ENCODE peak calls at places on chromosomes 13 and 19, in four cellular contexts. L is H1, T is K562, F is HepG2. Y is an unnamed sample.

GRCh38 chr13:24038846-24039330 is 121.6 kb upstream of the SPATA13 start:
- DNase-seq in F (peak), L (no peak), T (no peak), Y (no peak)

GRCh38 chr13:80237646-80238045 is 103.3 kb downstream of the SPRY2 start:
- DNase-seq in L (no peak), T (no peak), F (no peak), Y (no peak)

GRCh38 chr13:108376308-108376707 is 106.8 kb downstream of the TNFSF13B start:
- DNase-seq in F (no peak), T (no peak), L (no peak), Y (no peak)

GRCh38 chr19:42028304-42029216 is 34.5 kb upstream of the ATP1A3 start:
- DNase-seq in L (peak), F (no peak), T (peak), Y (peak)

GRCh38 chr19:17333611-17334413 is 843 bp downstream of the ANO8 start:
- DNase-seq in F (no peak), T (peak), L (peak), Y (peak)

GRCh38 chr19:3543150-3544053 is 4.4 kb downstream of the TEKTIP1 start:
- DNase-seq in L (no peak), F (no peak), T (no peak), Y (no peak)

GRCh38 chr13:82963466-82963865 is 918.8 kb downstream of the SLITRK1 start:
- DNase-seq in T (no peak), L (no peak), F (no peak), Y (no peak)

GRCh38 chr13:83905641-83906040 is 23.4 kb upstream of the SLITRK1 start:
- DNase-seq in L (no peak), F (no peak), T (no peak), Y (no peak)

GRCh38 chr13:42753697-42754096 is 27.7 kb upstream of the FAM216B start:
- DNase-seq in L (no peak), T (no peak), F (no peak), Y (no peak)

GRCh38 chr13:42754801-42755513 is 26.4 kb upstream of the FAM216B start:
- DNase-seq in T (no peak), L (no peak), F (no peak), Y (no peak)

GRCh38 chr13:42751693-42752092 is 29.7 kb upstream of the FAM216B start:
- DNase-seq in T (no peak), L (no peak), F (no peak), Y (no peak)

GRCh38 chr13:42750858-42751257 is 30.5 kb upstream of the FAM216B start:
- DNase-seq in T (no peak), L (no peak), F (no peak), Y (no peak)

GRCh38 chr13:42752731-42753130 is 28.7 kb upstream of the FAM216B start:
- DNase-seq in T (no peak), F (no peak), L (no peak), Y (no peak)
- TF ChIP-seq PHF8 in T (no peak), F (no peak), L (no peak), Y (no peak)

GRCh38 chr19:44738603-44739585 is 9.6 kb upstream of the BCL3 start:
- DNase-seq in L (no peak), T (no peak), F (peak), Y (peak)
- TF ChIP-seq PHF8 in L (no peak), T (no peak), F (no peak), Y (no peak)

GRCh38 chr13:52070929-52071523 is 46.5 kb downstream of the UTP14C start:
- DNase-seq in F (peak), L (no peak), T (peak), Y (no peak)
- TF ChIP-seq PHF8 in F (no peak), L (no peak), T (no peak), Y (no peak)

GRCh38 chr13:98955336-98955735 is 22.5 kb downstream of the DOCK9 start:
- DNase-seq in L (no peak), F (no peak), T (no peak), Y (no peak)

GRCh38 chr13:98959299-98959698 is 18.6 kb downstream of the DOCK9 start:
- DNase-seq in F (no peak), T (no peak), L (no peak), Y (no peak)

GRCh38 chr13:98959775-98960325 is 18.0 kb downstream of the DOCK9 start:
- DNase-seq in F (no peak), L (no peak), T (no peak), Y (no peak)

GRCh38 chr13:98958443-98958794 is 19.4 kb downstream of the DOCK9 start:
- DNase-seq in L (peak), T (no peak), F (no peak), Y (no peak)

GRCh38 chr13:98957731-98958442 is 20.0 kb downstream of the DOCK9 start:
- DNase-seq in T (no peak), F (no peak), L (peak), Y (no peak)
- TF ChIP-seq PHF8 in T (no peak), F (no peak), L (no peak), Y (no peak)

DNA sequence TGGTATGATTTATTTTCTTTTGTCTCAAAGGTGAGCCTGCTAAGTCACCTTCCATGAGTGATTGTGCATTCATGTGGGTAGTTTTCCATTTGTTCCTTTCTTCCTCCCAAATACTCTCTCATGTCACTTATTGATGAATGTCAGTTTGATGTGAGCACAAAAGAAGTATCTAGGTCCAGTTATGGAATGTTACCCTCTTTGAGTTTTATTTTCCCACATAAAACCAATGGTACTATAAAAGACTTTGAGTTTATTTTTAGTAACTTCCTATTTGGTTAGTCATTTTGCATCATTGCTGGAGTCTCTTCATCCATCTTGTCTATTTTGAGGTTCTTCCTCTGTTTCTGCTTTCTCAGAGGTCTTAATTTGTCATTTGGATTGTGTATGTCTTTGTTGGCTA is 321.3 kb downstream of the GPC6 start:
- DNase-seq in T (no peak), F (no peak), L (no peak), Y (no peak)
- TF ChIP-seq PHF8 in T (no peak), F (no peak), L (no peak), Y (no peak)

GRCh38 chr19:23800868-23801267 is 42.2 kb upstream of the ZNF681 start:
- DNase-seq in T (no peak), L (no peak), F (no peak), Y (no peak)
- TF ChIP-seq PHF8 in T (no peak), L (no peak), F (no peak), Y (no peak)

GRCh38 chr13:26951581-26952177 is 191.1 kb upstream of the GPR12 start:
- DNase-seq in F (peak), T (no peak), L (no peak), Y (no peak)
- TF ChIP-seq PHF8 in F (no peak), T (no peak), L (no peak), Y (no peak)